ENCODE peak calls at places on chromosome 9, in five cellular contexts. N, S, K, H and E are unnamed samples.
A peak's percentile ranks its signal among the peaks of the same experiment; 100 is the strongest.

GRCh38 chr9:78261403-78262001 is 25.6 kb downstream of the CEP78 start:
- DNase-seq in N (no peak), S (peak; percentile 43), K (no peak), H (peak; percentile 63), E (no peak)

GRCh38 chr9:114616684-114617520 is 5.8 kb downstream of the TMEM268 start:
- DNase-seq in N (no peak), K (no peak), S (no peak), H (peak; percentile 44), E (no peak)

GRCh38 chr9:2228132-2228531 is 213.0 kb downstream of the SMARCA2 start:
- DNase-seq in S (no peak), K (peak; percentile 17), N (peak; percentile 71), H (no peak), E (peak; percentile 44)

GRCh38 chr9:34862043-34862442 is 96.0 kb upstream of the PHF24 start:
- DNase-seq in H (no peak), S (no peak), K (no peak), N (no peak), E (no peak)

GRCh38 chr9:111959468-111959941 is 62.9 kb downstream of the UGCG start:
- DNase-seq in H (peak; percentile 98), K (no peak), N (no peak), S (peak; percentile 92), E (no peak)

GRCh38 chr9:136927343-136928261 is 16.9 kb downstream of the FBXW5 start:
- DNase-seq in N (peak; percentile 17), K (no peak), H (peak; percentile 46), S (peak; percentile 42), E (no peak)

GRCh38 chr9:38352716-38353334 is 39.7 kb upstream of the ALDH1B1 start:
- DNase-seq in H (no peak), S (no peak), K (no peak), N (no peak), E (no peak)

GRCh38 chr9:123225374-123225813 is 43.0 kb downstream of the STRBP start:
- DNase-seq in H (peak; percentile 50), N (peak; percentile 71), S (peak; percentile 75), K (peak; percentile 4), E (peak; percentile 50)

GRCh38 chr9:97579914-97580313 is 53.3 kb downstream of the TSTD2 start:
- DNase-seq in S (no peak), H (no peak), N (no peak), K (no peak), E (no peak)

GRCh38 chr9:13163287-13163686 is 116.2 kb downstream of the MPDZ start:
- DNase-seq in S (no peak), H (no peak), K (no peak), N (no peak), E (no peak)

GRCh38 chr9:90188656-90189055 is 454.0 kb downstream of the DIRAS2 start:
- DNase-seq in K (no peak), S (no peak), N (no peak), H (no peak), E (no peak)

GRCh38 chr9:31597977-31598376 is 786.5 kb upstream of the ACO1 start:
- DNase-seq in S (no peak), K (no peak), H (no peak), N (no peak), E (no peak)

GRCh38 chr9:136848393-136849037 is 694 bp upstream of the PHPT1 start:
- DNase-seq in K (peak; percentile 27), S (no peak), H (peak; percentile 42), N (no peak), E (peak; percentile 80)

GRCh38 chr9:89635816-89636215 is 31.0 kb downstream of the GADD45G start:
- DNase-seq in N (no peak), H (peak; percentile 96), K (no peak), S (peak; percentile 11), E (no peak)

GRCh38 chr9:18343799-18344198 is 130.2 kb upstream of the ADAMTSL1 start:
- DNase-seq in H (no peak), S (peak; percentile 47), K (no peak), N (no peak), E (no peak)

GRCh38 chr9:135990468-135991429 is 29.6 kb upstream of the UBAC1 start:
- DNase-seq in H (no peak), N (peak; percentile 78), K (peak; percentile 65), S (peak; percentile 51), E (no peak)

GRCh38 chr9:116151966-116152381 is 1.6 kb upstream of the PAPPA start:
- DNase-seq in H (peak; percentile 95), N (no peak), S (peak; percentile 92), K (no peak), E (no peak)

GRCh38 chr9:120505186-120505585 is 74.8 kb downstream of the CDK5RAP2 start:
- DNase-seq in K (no peak), H (no peak), S (no peak), N (no peak), E (no peak)

GRCh38 chr9:37430841-37431597 is 8.5 kb downstream of the GRHPR start:
- DNase-seq in K (no peak), N (peak; percentile 57), H (no peak), S (no peak), E (no peak)

GRCh38 chr9:133132174-133132573 is 11.1 kb upstream of the RALGDS start:
- DNase-seq in K (no peak), S (no peak), H (no peak), N (no peak), E (no peak)

GRCh38 chr9:88874391-88874790 is 116.9 kb upstream of the S1PR3 start:
- DNase-seq in K (no peak), S (no peak), N (no peak), H (peak; percentile 40), E (no peak)

GRCh38 chr9:70614786-70615565 is 200.5 kb upstream of the KLF9 start:
- DNase-seq in H (no peak), K (no peak), N (no peak), S (no peak), E (no peak)

GRCh38 chr9:70617033-70617432 is 202.6 kb upstream of the KLF9 start:
- DNase-seq in K (no peak), H (no peak), N (no peak), S (no peak), E (no peak)

GRCh38 chr9:70618784-70619183 is 204.3 kb upstream of the KLF9 start:
- DNase-seq in N (no peak), K (no peak), H (no peak), S (no peak), E (no peak)

GRCh38 chr9:70615566-70616138 is 201.2 kb upstream of the KLF9 start:
- DNase-seq in N (no peak), H (no peak), K (no peak), S (no peak), E (no peak)

DNA sequence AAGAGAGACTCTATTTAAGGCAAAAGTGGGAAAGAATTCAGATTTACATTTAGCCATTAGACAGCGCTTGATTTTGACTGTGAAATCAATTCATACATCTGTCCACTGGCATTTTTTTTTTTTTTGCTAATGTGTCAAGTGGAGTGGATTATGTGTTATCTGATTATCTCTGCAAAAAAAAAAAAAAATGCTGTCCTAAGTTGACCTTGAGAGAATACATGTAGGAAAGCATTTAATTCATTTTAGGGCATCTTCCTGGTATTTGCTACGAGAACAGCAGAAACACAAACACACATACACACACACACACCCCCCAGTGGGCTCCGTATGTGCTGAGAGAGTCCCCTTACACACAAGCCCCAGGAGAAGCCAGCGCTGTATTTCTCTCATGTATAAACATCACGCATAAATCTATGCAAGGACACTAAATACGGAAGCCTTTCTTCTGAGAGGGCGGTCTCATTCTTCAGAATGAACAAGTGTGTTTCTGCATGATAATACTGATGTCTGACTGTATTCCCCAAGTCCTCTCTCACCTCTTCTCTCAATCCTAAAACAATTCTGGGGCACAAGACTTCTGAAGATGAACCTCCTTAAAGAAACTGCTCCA is 202.0 kb upstream of the KLF9 start:
- DNase-seq in S (no peak), N (no peak), K (no peak), H (no peak), E (no peak)
- H2BK12ac ChIP-seq in S (no peak overlapping the region), N (no peak overlapping the region), K (no peak overlapping the region), H (no peak overlapping the region), E (no peak overlapping the region)

GRCh38 chr9:76419782-76420380 is 25.7 kb upstream of the RFK start:
- DNase-seq in K (no peak), N (no peak), H (peak; percentile 67), S (peak; percentile 23), E (no peak)
- H2BK12ac ChIP-seq in K (no peak overlapping the region), N (no peak overlapping the region), H (no peak overlapping the region), S (no peak overlapping the region), E (no peak overlapping the region)

GRCh38 chr9:113585555-113585954 is 122.0 kb downstream of the RGS3 start:
- DNase-seq in S (no peak), N (no peak), H (no peak), K (no peak), E (no peak)
- H2BK12ac ChIP-seq in S (no peak overlapping the region), N (no peak overlapping the region), H (no peak overlapping the region), K (no peak overlapping the region), E (no peak overlapping the region)

GRCh38 chr9:128067622-128067897 is 440 bp upstream of the NAIF1 start:
- DNase-seq in H (no peak), K (no peak), S (no peak), N (no peak), E (no peak)
- H2BK12ac ChIP-seq in H (no peak overlapping the region), K (no peak overlapping the region), S (no peak overlapping the region), N (no peak overlapping the region), E (peak overlapping the region; percentile 45)

GRCh38 chr9:109033941-109034700 is 20.8 kb upstream of the CTNNAL1 start:
- DNase-seq in N (no peak), H (no peak), K (no peak), S (peak; percentile 17), E (no peak)

GRCh38 chr9:109037946-109038345 is 24.6 kb upstream of the CTNNAL1 start:
- DNase-seq in H (no peak), S (no peak), N (no peak), K (no peak), E (no peak)

GRCh38 chr9:109035684-109036423 is 22.6 kb upstream of the CTNNAL1 start:
- DNase-seq in S (peak; percentile 81), H (peak; percentile 82), N (no peak), K (no peak), E (no peak)

GRCh38 chr9:109039539-109039938 is 26.2 kb upstream of the CTNNAL1 start:
- DNase-seq in S (no peak), N (no peak), K (no peak), H (no peak), E (no peak)

DNA sequence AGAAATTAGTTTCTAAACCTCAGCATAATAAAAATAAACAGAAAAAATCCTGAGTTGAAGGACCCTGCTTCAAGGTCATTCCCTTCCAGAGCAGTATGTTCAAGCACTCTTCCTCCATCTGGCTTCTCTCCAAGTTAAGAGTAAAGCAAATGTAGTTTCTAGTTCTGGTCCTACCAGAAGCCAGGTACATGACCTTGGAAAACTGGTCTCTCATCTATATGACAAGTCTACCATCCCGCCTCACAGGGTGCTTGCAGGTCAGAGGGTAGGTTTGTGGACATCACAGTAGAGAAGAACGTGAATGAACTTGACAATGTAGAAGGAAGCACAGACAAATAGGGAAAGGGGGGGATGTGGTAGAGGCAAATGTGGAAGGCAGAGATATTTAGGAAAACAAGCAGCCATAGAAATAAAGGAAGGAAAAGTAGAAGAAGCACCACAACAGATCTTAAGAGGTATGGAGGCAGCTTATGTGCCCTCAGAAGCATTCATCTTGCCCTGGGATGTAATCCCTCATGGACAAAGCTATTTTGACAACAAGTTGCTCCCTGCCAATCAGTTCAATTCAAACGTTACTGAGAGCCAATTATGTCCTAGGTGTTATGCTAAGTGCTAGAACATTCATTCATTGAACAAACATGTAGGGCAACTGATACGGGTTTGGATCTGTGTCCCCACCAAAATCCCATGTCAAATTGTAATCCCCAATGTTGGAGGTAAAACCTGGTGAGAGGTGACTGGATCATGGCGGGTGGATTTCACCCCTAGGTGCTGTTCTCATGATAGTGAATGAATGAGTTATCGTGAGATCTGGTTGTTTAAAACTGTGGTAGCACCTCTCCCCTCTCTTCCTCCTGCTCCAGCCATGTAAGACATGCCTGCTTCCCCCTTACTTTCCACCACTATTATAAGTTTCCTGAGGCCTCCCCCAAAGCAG is 23.7 kb upstream of the CTNNAL1 start:
- DNase-seq in K (no peak), H (no peak), N (no peak), S (peak; percentile 22), E (no peak)
- H2BK12ac ChIP-seq in K (no peak overlapping the region), H (no peak overlapping the region), N (no peak overlapping the region), S (no peak overlapping the region), E (no peak overlapping the region)